ENCODE peak calls at places on chromosomes 3 and 15, in nine cellular contexts. One of them, this sample, is unnamed.

GRCh38 chr3:144816366-144816765 is 844.7 kb downstream of the DIPK2A start:
- DNase-seq in transverse colon: no peak
- DNase-seq in A549: no peak
- DNase-seq in HepG2: no peak
- DNase-seq in sigmoid colon: no peak
- DNase-seq in suprapubic skin: no peak
- DNase-seq in upper lobe of left lung: no peak
- DNase-seq in tibial nerve: no peak
- DNase-seq in stomach: no peak
- DNase-seq in this sample: no peak

GRCh38 chr15:49877871-49878511 is 241.0 kb downstream of the ATP8B4 start:
- DNase-seq in transverse colon: no peak
- DNase-seq in A549: no peak
- DNase-seq in HepG2: no peak
- DNase-seq in sigmoid colon: peak; percentile 84
- DNase-seq in suprapubic skin: no peak
- DNase-seq in upper lobe of left lung: no peak
- DNase-seq in tibial nerve: peak; percentile 69
- DNase-seq in stomach: no peak
- DNase-seq in this sample: no peak

GRCh38 chr15:65512807-65513416 is 4.6 kb downstream of the DPP8 start:
- DNase-seq in transverse colon: no peak
- DNase-seq in A549: no peak
- DNase-seq in HepG2: no peak
- DNase-seq in sigmoid colon: peak; percentile 90
- DNase-seq in suprapubic skin: no peak
- DNase-seq in upper lobe of left lung: no peak
- DNase-seq in tibial nerve: peak; percentile 70
- DNase-seq in stomach: no peak
- DNase-seq in this sample: peak; percentile 89

GRCh38 chr3:11245276-11245675 is 26.9 kb upstream of the ATG7 start:
- DNase-seq in transverse colon: no peak
- DNase-seq in A549: no peak
- DNase-seq in HepG2: no peak
- DNase-seq in sigmoid colon: no peak
- DNase-seq in suprapubic skin: no peak
- DNase-seq in upper lobe of left lung: no peak
- DNase-seq in tibial nerve: no peak
- DNase-seq in stomach: no peak
- DNase-seq in this sample: no peak

GRCh38 chr3:45994661-45995369 is 809 bp downstream of the FYCO1 start:
- DNase-seq in transverse colon: peak; percentile 54
- DNase-seq in A549: peak; percentile 13
- DNase-seq in HepG2: peak; percentile 7
- DNase-seq in sigmoid colon: peak; percentile 67
- DNase-seq in suprapubic skin: no peak
- DNase-seq in upper lobe of left lung: no peak
- DNase-seq in tibial nerve: no peak
- DNase-seq in stomach: no peak
- DNase-seq in this sample: peak; percentile 45

GRCh38 chr3:169825316-169825715 is 12.6 kb upstream of the LRRC34 start:
- DNase-seq in transverse colon: no peak
- DNase-seq in A549: no peak
- DNase-seq in HepG2: no peak
- DNase-seq in sigmoid colon: no peak
- DNase-seq in suprapubic skin: no peak
- DNase-seq in upper lobe of left lung: no peak
- DNase-seq in tibial nerve: no peak
- DNase-seq in stomach: no peak
- DNase-seq in this sample: no peak

GRCh38 chr15:100723323-100723801 is 121.0 kb downstream of the ASB7 start:
- DNase-seq in transverse colon: no peak
- DNase-seq in A549: no peak
- DNase-seq in HepG2: no peak
- DNase-seq in sigmoid colon: no peak
- DNase-seq in suprapubic skin: no peak
- DNase-seq in upper lobe of left lung: no peak
- DNase-seq in tibial nerve: peak; percentile 3
- DNase-seq in stomach: no peak
- DNase-seq in this sample: no peak

GRCh38 chr3:83453010-83453409 is 1505.8 kb upstream of the CADM2 start:
- DNase-seq in transverse colon: no peak
- DNase-seq in A549: no peak
- DNase-seq in HepG2: no peak
- DNase-seq in sigmoid colon: no peak
- DNase-seq in suprapubic skin: no peak
- DNase-seq in upper lobe of left lung: no peak
- DNase-seq in tibial nerve: no peak
- DNase-seq in stomach: no peak
- DNase-seq in this sample: no peak

GRCh38 chr3:25583343-25583742 is 81.4 kb downstream of the TOP2B start:
- DNase-seq in transverse colon: no peak
- DNase-seq in A549: no peak
- DNase-seq in HepG2: no peak
- DNase-seq in sigmoid colon: no peak
- DNase-seq in suprapubic skin: no peak
- DNase-seq in upper lobe of left lung: peak; percentile 30
- DNase-seq in tibial nerve: no peak
- DNase-seq in stomach: no peak
- DNase-seq in this sample: no peak

GRCh38 chr3:9779721-9780450 is 10.1 kb upstream of the CAMK1 start:
- DNase-seq in transverse colon: peak; percentile 24
- DNase-seq in A549: no peak
- DNase-seq in HepG2: no peak
- DNase-seq in sigmoid colon: no peak
- DNase-seq in suprapubic skin: no peak
- DNase-seq in upper lobe of left lung: no peak
- DNase-seq in tibial nerve: no peak
- DNase-seq in stomach: no peak
- DNase-seq in this sample: no peak

GRCh38 chr15:40282144-40282869 is 557 bp downstream of the ANKRD63 start:
- DNase-seq in transverse colon: peak; percentile 50
- DNase-seq in A549: peak; percentile 63
- DNase-seq in HepG2: peak; percentile 30
- DNase-seq in sigmoid colon: no peak
- DNase-seq in suprapubic skin: no peak
- DNase-seq in upper lobe of left lung: peak; percentile 92
- DNase-seq in tibial nerve: no peak
- DNase-seq in stomach: peak; percentile 56
- DNase-seq in this sample: no peak

GRCh38 chr3:184602406-184603155 is 41.0 kb downstream of the EPHB3 start:
- DNase-seq in transverse colon: no peak
- DNase-seq in A549: peak; percentile 9
- DNase-seq in HepG2: no peak
- DNase-seq in sigmoid colon: peak; percentile 70
- DNase-seq in suprapubic skin: no peak
- DNase-seq in upper lobe of left lung: no peak
- DNase-seq in tibial nerve: no peak
- DNase-seq in stomach: no peak
- DNase-seq in this sample: peak; percentile 76

GRCh38 chr3:185537369-185537970 is 14.9 kb downstream of the LIPH start:
- DNase-seq in transverse colon: peak; percentile 73
- DNase-seq in A549: peak; percentile 82
- DNase-seq in HepG2: peak; percentile 10
- DNase-seq in sigmoid colon: peak; percentile 63
- DNase-seq in suprapubic skin: no peak
- DNase-seq in upper lobe of left lung: no peak
- DNase-seq in tibial nerve: peak; percentile 60
- DNase-seq in stomach: peak; percentile 69
- DNase-seq in this sample: no peak

GRCh38 chr3:188043891-188044290 is 110.1 kb upstream of the LPP start:
- DNase-seq in transverse colon: no peak
- DNase-seq in A549: no peak
- DNase-seq in HepG2: no peak
- DNase-seq in sigmoid colon: no peak
- DNase-seq in suprapubic skin: no peak
- DNase-seq in upper lobe of left lung: no peak
- DNase-seq in tibial nerve: no peak
- DNase-seq in stomach: no peak
- DNase-seq in this sample: no peak

DNA sequence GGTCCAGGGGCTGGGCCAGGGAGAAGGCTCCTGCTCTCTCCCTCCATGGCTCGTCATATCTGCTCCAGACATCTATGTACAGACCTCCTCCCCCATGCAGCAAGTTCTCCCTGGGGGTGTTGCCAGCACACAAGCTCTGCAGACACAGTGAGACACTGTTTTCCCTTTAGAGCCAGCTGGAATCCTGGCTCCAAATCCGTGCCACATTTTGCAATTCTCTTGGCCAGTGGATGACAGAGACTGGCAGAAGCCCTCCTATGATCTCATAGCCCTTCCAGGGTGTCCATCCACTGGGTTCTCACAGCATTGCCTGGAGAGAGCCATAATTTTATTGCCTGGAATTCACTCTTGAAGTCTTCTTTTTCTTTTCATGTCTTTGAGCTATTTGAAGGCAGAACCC is 203.9 kb downstream of the TLE3 start:
- DNase-seq in transverse colon: no peak
- DNase-seq in A549: no peak
- DNase-seq in HepG2: no peak
- DNase-seq in sigmoid colon: no peak
- DNase-seq in suprapubic skin: no peak
- DNase-seq in upper lobe of left lung: no peak
- DNase-seq in tibial nerve: peak; percentile 56
- DNase-seq in stomach: no peak
- DNase-seq in this sample: no peak
- TF ChIP-seq EP300 in transverse colon: no peak
- TF ChIP-seq EP300 in A549: no peak
- TF ChIP-seq EP300 in HepG2: no peak
- TF ChIP-seq EP300 in sigmoid colon: no peak
- TF ChIP-seq EP300 in suprapubic skin: no peak
- TF ChIP-seq EP300 in upper lobe of left lung: no peak
- TF ChIP-seq EP300 in tibial nerve: no peak
- TF ChIP-seq EP300 in stomach: no peak
- TF ChIP-seq EP300 in this sample: no peak

DNA sequence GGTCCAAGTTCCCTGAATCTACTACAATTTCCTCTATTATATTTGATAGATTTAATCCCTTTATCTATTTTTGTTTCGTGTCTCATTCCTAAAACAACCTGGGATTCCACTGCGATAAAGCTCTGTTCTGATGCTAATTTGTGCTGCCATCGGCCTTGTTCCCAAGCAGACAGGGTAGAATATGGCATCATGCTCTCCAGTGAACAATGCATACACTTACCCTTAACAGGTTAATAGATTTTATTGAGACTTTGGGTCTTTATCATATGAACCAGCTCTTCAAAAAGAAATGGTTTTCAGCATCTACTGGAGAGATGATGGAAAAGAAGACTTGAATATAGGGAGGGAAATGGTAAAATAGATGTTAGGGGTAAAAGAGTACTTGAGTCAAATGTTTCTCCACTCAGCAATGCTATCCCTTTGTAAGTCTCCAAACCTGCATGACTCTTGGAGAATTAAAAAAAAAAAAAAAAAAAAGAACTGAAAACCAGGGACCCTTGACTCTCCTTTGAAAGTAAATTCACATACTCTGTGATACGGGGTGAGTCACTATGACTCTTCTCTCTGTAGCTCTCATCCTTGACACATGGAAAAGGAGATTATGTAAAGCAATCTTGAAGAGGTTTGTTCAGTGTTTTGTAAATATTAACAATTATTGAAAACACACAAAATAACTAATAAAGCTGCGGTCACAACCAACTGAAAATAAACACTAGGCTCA is 268.8 kb downstream of the ZBTB20 start:
- DNase-seq in transverse colon: no peak
- DNase-seq in A549: no peak
- DNase-seq in HepG2: no peak
- DNase-seq in sigmoid colon: no peak
- DNase-seq in suprapubic skin: no peak
- DNase-seq in upper lobe of left lung: no peak
- DNase-seq in tibial nerve: no peak
- DNase-seq in stomach: no peak
- DNase-seq in this sample: no peak
- H3K27ac ChIP-seq in transverse colon: no peak overlapping the region
- H3K27ac ChIP-seq in A549: no peak overlapping the region
- H3K27ac ChIP-seq in HepG2: no peak overlapping the region
- H3K27ac ChIP-seq in sigmoid colon: peak overlapping the region; percentile 54
- H3K27ac ChIP-seq in suprapubic skin: no peak overlapping the region
- H3K27ac ChIP-seq in upper lobe of left lung: no peak overlapping the region
- H3K27ac ChIP-seq in tibial nerve: no peak overlapping the region
- H3K27ac ChIP-seq in stomach: no peak overlapping the region
- H3K27ac ChIP-seq in this sample: no peak overlapping the region

GRCh38 chr3:73365756-73366397 is 258.9 kb downstream of the PDZRN3 start:
- DNase-seq in transverse colon: peak; percentile 52
- DNase-seq in A549: no peak
- DNase-seq in HepG2: no peak
- DNase-seq in sigmoid colon: peak; percentile 94
- DNase-seq in suprapubic skin: no peak
- DNase-seq in upper lobe of left lung: no peak
- DNase-seq in tibial nerve: peak; percentile 54
- DNase-seq in stomach: no peak
- DNase-seq in this sample: peak; percentile 72

GRCh38 chr3:73364517-73364916 is 260.2 kb downstream of the PDZRN3 start:
- DNase-seq in transverse colon: no peak
- DNase-seq in A549: no peak
- DNase-seq in HepG2: no peak
- DNase-seq in sigmoid colon: no peak
- DNase-seq in suprapubic skin: no peak
- DNase-seq in upper lobe of left lung: no peak
- DNase-seq in tibial nerve: no peak
- DNase-seq in stomach: no peak
- DNase-seq in this sample: no peak

GRCh38 chr3:73361591-73361990 is 263.1 kb downstream of the PDZRN3 start:
- DNase-seq in transverse colon: no peak
- DNase-seq in A549: no peak
- DNase-seq in HepG2: no peak
- DNase-seq in sigmoid colon: no peak
- DNase-seq in suprapubic skin: no peak
- DNase-seq in upper lobe of left lung: no peak
- DNase-seq in tibial nerve: no peak
- DNase-seq in stomach: no peak
- DNase-seq in this sample: no peak

GRCh38 chr3:73363093-73363492 is 261.6 kb downstream of the PDZRN3 start:
- DNase-seq in transverse colon: no peak
- DNase-seq in A549: no peak
- DNase-seq in HepG2: no peak
- DNase-seq in sigmoid colon: no peak
- DNase-seq in suprapubic skin: no peak
- DNase-seq in upper lobe of left lung: no peak
- DNase-seq in tibial nerve: no peak
- DNase-seq in stomach: no peak
- DNase-seq in this sample: no peak
- TF ChIP-seq EP300 in transverse colon: no peak
- TF ChIP-seq EP300 in A549: no peak
- TF ChIP-seq EP300 in HepG2: no peak
- TF ChIP-seq EP300 in sigmoid colon: no peak
- TF ChIP-seq EP300 in suprapubic skin: no peak
- TF ChIP-seq EP300 in upper lobe of left lung: no peak
- TF ChIP-seq EP300 in tibial nerve: no peak
- TF ChIP-seq EP300 in stomach: no peak
- TF ChIP-seq EP300 in this sample: no peak

DNA sequence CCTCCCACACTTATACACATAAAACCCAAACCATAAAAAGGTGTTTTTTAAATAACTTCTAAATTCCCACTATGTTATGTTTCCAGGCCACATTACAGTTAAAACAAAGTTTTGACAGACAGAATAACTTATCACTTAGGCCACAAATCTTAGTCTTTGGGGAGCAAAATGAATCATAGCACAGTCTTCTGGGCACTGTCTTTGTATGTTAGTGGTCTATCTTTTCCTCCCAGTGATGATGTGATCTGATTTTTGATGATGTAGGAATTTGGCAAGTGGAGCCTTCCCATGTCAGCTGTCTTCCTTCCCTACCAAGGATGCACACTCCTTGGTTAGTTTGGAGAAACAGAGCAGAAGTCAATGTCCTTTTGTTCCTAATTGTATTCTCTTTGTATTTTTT is 67.3 kb downstream of the THSD4 start:
- DNase-seq in transverse colon: no peak
- DNase-seq in A549: no peak
- DNase-seq in HepG2: no peak
- DNase-seq in sigmoid colon: no peak
- DNase-seq in suprapubic skin: no peak
- DNase-seq in upper lobe of left lung: no peak
- DNase-seq in tibial nerve: no peak
- DNase-seq in stomach: no peak
- DNase-seq in this sample: no peak
- H3K27ac ChIP-seq in transverse colon: no peak overlapping the region
- H3K27ac ChIP-seq in A549: no peak overlapping the region
- H3K27ac ChIP-seq in HepG2: no peak overlapping the region
- H3K27ac ChIP-seq in sigmoid colon: no peak overlapping the region
- H3K27ac ChIP-seq in suprapubic skin: no peak overlapping the region
- H3K27ac ChIP-seq in upper lobe of left lung: no peak overlapping the region
- H3K27ac ChIP-seq in tibial nerve: no peak overlapping the region
- H3K27ac ChIP-seq in stomach: no peak overlapping the region
- H3K27ac ChIP-seq in this sample: no peak overlapping the region

This sample was measured in ovary.